ENCODE peak calls at places on chromosomes 4 and X, in nine cellular contexts. I, F, Q, Y, V, Z, K, T and A are unnamed samples.

GRCh38 chr4:103934178-103934789 is 214.5 kb upstream of the TACR3 start:
- DNase-seq in Z (peak), Y (peak), F (peak), T (no peak), I (no peak), V (peak), Q (no peak), K (peak), A (peak)

GRCh38 chrX:119008122-119008744 is 33.8 kb downstream of the LONRF3 start:
- DNase-seq in Z (peak), Y (peak), T (peak), V (peak), I (peak), F (peak), Q (no peak), K (peak), A (peak)

GRCh38 chr4:105265689-105266088 is 119.0 kb downstream of the TET2 start:
- DNase-seq in V (no peak), K (no peak), Y (no peak), I (no peak), F (no peak), Z (no peak), Q (no peak), T (no peak), A (no peak)

GRCh38 chrX:129723511-129723910 is 15.3 kb upstream of the XPNPEP2 start:
- DNase-seq in Z (peak), K (no peak), I (no peak), F (no peak), T (no peak), V (no peak), Y (no peak), Q (no peak), A (peak)

GRCh38 chrX:119552508-119552907 is 12.7 kb downstream of the STEEP1 start:
- DNase-seq in F (no peak), K (no peak), Q (no peak), I (no peak), Z (peak), V (peak), T (no peak), Y (peak), A (peak)

GRCh38 chr4:61500883-61501282 is 300.8 kb downstream of the ADGRL3 start:
- DNase-seq in K (no peak), Z (peak), Y (peak), V (no peak), I (peak), F (no peak), T (no peak), Q (peak), A (peak)

GRCh38 chr4:76376534-76376933 is 44.4 kb downstream of the CCDC158 start:
- DNase-seq in Q (no peak), T (no peak), Y (no peak), V (no peak), I (no peak), Z (no peak), F (no peak), K (no peak), A (no peak)

GRCh38 chr4:79650794-79651431 is 242.9 kb upstream of the GK2 start:
- DNase-seq in F (no peak), V (peak), Q (no peak), Z (peak), Y (peak), T (no peak), K (no peak), I (no peak), A (no peak)

GRCh38 chr4:140253556-140254027 is 99.6 kb upstream of the MAML3 start:
- DNase-seq in K (no peak), Z (no peak), V (no peak), I (no peak), T (no peak), Q (no peak), Y (no peak), F (no peak), A (no peak)

GRCh38 chrX:48521353-48522243 is at the start of gene EBP:
- DNase-seq in I (peak), V (peak), Z (peak), Q (peak), K (peak), F (peak), Y (peak), T (peak), A (peak)

GRCh38 chr4:80305466-80305865 is 30.1 kb upstream of the CFAP299 start:
- DNase-seq in T (no peak), Z (peak), Q (no peak), F (no peak), I (no peak), K (no peak), V (peak), Y (peak), A (peak)

GRCh38 chr4:2802618-2803531 is 10.0 kb downstream of the SH3BP2 start:
- DNase-seq in V (no peak), I (no peak), Q (no peak), Z (no peak), F (no peak), Y (no peak), T (peak), K (no peak), A (no peak)

GRCh38 chrX:74534569-74535038 is 79.8 kb downstream of the RLIM start:
- DNase-seq in K (no peak), I (no peak), Y (peak), F (peak), V (peak), Q (no peak), T (no peak), Z (peak), A (no peak)

GRCh38 chr4:154416183-154416543 is 75.4 kb downstream of the DCHS2 start:
- DNase-seq in Y (no peak), I (no peak), V (peak), T (peak), K (no peak), Z (peak), F (peak), Q (no peak), A (no peak)

GRCh38 chr4:118754890-118755289 is 69.7 kb downstream of the METTL14 start:
- DNase-seq in Y (no peak), T (no peak), Q (no peak), F (no peak), Z (no peak), K (no peak), V (peak), I (no peak), A (no peak)

GRCh38 chr4:152729466-152729865 is 49.7 kb upstream of the TMEM154 start:
- DNase-seq in K (no peak), Z (peak), Q (no peak), Y (peak), I (no peak), T (no peak), F (no peak), V (peak), A (peak)

GRCh38 chr4:14155803-14156202 is 528.3 kb upstream of the BOD1L1 start:
- DNase-seq in Z (no peak), F (no peak), K (no peak), T (no peak), Q (peak), Y (no peak), V (no peak), I (no peak), A (no peak)

GRCh38 chrX:13092455-13092941 is 48.1 kb upstream of the FAM9C start:
- DNase-seq in F (peak), I (no peak), V (no peak), Y (no peak), Z (no peak), T (peak), Q (no peak), K (no peak), A (no peak)

GRCh38 chr4:6538586-6538985 is 36.4 kb upstream of the MAN2B2 start:
- DNase-seq in Q (no peak), F (no peak), I (no peak), T (no peak), V (no peak), Z (no peak), K (no peak), Y (no peak), A (no peak)

GRCh38 chrX:69988955-69989394 is 60.8 kb downstream of the AWAT2 start:
- DNase-seq in V (no peak), K (no peak), Y (peak), T (no peak), Q (no peak), Z (peak), F (no peak), I (no peak), A (no peak)